ENCODE peak calls at places on chromosome 21, in four cellular contexts. J, S, U and V are unnamed samples.
A peak's percentile ranks its signal among the peaks of the same experiment; 100 is the strongest.

GRCh38 chr21:14545906-14546480 is at the start of gene SAMSN1:
- DNase-seq in S (peak; percentile 30), U (no peak), J (no peak), V (peak; percentile 55)

GRCh38 chr21:26167593-26167992 is 3.0 kb downstream of the APP start:
- DNase-seq in J (no peak), U (no peak), S (no peak), V (no peak)

GRCh38 chr21:26964379-26964778 is 2.5 kb downstream of the ADAMTS5 start:
- DNase-seq in U (peak; percentile 22), S (no peak), J (peak; percentile 82), V (no peak)

GRCh38 chr21:23401278-23401677 is 2206.0 kb downstream of the MRPL39 start:
- DNase-seq in S (no peak), J (no peak), U (no peak), V (no peak)

GRCh38 chr21:43193088-43193650 is 24.4 kb downstream of the CRYAA start:
- DNase-seq in U (no peak), J (no peak), S (no peak), V (no peak)

GRCh38 chr21:22444990-22445389 is 1446.8 kb downstream of the NCAM2 start:
- DNase-seq in J (no peak), S (no peak), U (no peak), V (no peak)

GRCh38 chr21:17780539-17780938 is 38.6 kb downstream of the C21orf91 start:
- DNase-seq in S (no peak), J (no peak), U (no peak), V (peak; percentile 24)

GRCh38 chr21:28750565-28750964 is 242.1 kb downstream of the LTN1 start:
- DNase-seq in J (no peak), U (no peak), S (no peak), V (no peak)

GRCh38 chr21:31284797-31285397 is 59.2 kb downstream of the TIAM1 start:
- DNase-seq in U (peak; percentile 48), J (peak; percentile 48), S (no peak), V (no peak)

GRCh38 chr21:39676054-39676771 is 63.5 kb downstream of the B3GALT5 start:
- DNase-seq in S (no peak), U (no peak), J (peak; percentile 26), V (no peak)

GRCh38 chr21:21688877-21689276 is 690.7 kb downstream of the NCAM2 start:
- DNase-seq in S (no peak), J (peak; percentile 57), U (peak; percentile 43), V (no peak)

GRCh38 chr21:15122241-15122640 is 57.4 kb upstream of the NRIP1 start:
- DNase-seq in U (no peak), J (no peak), S (no peak), V (no peak)

GRCh38 chr21:29377266-29377665 is 78.5 kb downstream of the BACH1 start:
- DNase-seq in J (no peak), U (no peak), S (no peak), V (no peak)

GRCh38 chr21:44874497-44875331 is 1.2 kb upstream of the PTTG1IP start:
- DNase-seq in S (no peak), J (peak; percentile 38), U (no peak), V (no peak)

GRCh38 chr21:34023691-34024381 is 49.5 kb upstream of the MRPS6 start:
- DNase-seq in S (no peak), J (peak; percentile 15), U (no peak), V (no peak)

GRCh38 chr21:36859744-36860501 is 106.5 kb downstream of the HLCS start:
- DNase-seq in J (peak; percentile 46), U (peak; percentile 57), S (no peak), V (no peak)

GRCh38 chr21:17466166-17466565 is 46.7 kb upstream of the CXADR start:
- DNase-seq in U (peak; percentile 56), S (no peak), J (peak; percentile 69), V (no peak)

GRCh38 chr21:45027241-45028196 is 46.9 kb upstream of the ADARB1 start:
- DNase-seq in U (no peak), J (no peak), S (no peak), V (no peak)

GRCh38 chr21:40829791-40830190 is 17.2 kb downstream of the DSCAM start:
- DNase-seq in U (peak; percentile 65), J (no peak), S (no peak), V (no peak)

GRCh38 chr21:35819134-35819533 is 241.2 kb downstream of the SETD4 start:
- DNase-seq in U (no peak), S (no peak), J (no peak), V (no peak)

GRCh38 chr21:33299181-33299752 is 25.5 kb upstream of the IFNAR1 start:
- DNase-seq in U (no peak), J (no peak), S (no peak), V (no peak)

GRCh38 chr21:25506268-25506667 is 101.0 kb downstream of the MRPL39 start:
- DNase-seq in J (peak; percentile 29), S (no peak), U (no peak), V (no peak)

GRCh38 chr21:35517848-35518247 is 468.7 kb upstream of the RUNX1 start:
- DNase-seq in U (no peak), S (no peak), J (no peak), V (no peak)

GRCh38 chr21:15077529-15077928 is 12.7 kb upstream of the NRIP1 start:
- DNase-seq in U (no peak), S (no peak), J (no peak), V (no peak)

GRCh38 chr21:17613242-17613676 is 558 bp upstream of the BTG3 start:
- DNase-seq in U (peak; percentile 13), J (peak; percentile 49), S (no peak), V (peak; percentile 2)

GRCh38 chr21:46269466-46269865 is 15.9 kb downstream of the MCM3AP start:
- DNase-seq in U (no peak), S (no peak), J (no peak), V (no peak)

GRCh38 chr21:36169465-36170128 is 13.0 kb downstream of the DOP1B start:
- DNase-seq in S (no peak), J (no peak), U (no peak), V (no peak)